ENCODE peak calls at places on chromosomes 7 and 10, in ten cellular contexts. H, D, J, P, L, G, C, T, R and M are unnamed samples.

GRCh38 chr7:54831046-54831643 is 72.1 kb upstream of the SEC61G start:
- DNase-seq in H (no peak), D (no peak), J (no peak), P (no peak), L (no peak), G (peak), C (peak), T (no peak), R (no peak), M (no peak)

GRCh38 chr7:146514304-146514703 is 397.7 kb downstream of the CNTNAP2 start:
- DNase-seq in H (no peak), D (no peak), J (no peak), P (no peak), L (no peak), G (no peak), C (no peak), T (no peak), R (no peak), M (no peak)

GRCh38 chr7:125599387-125599786 is 669.8 kb upstream of the POT1 start:
- DNase-seq in H (peak), D (no peak), J (no peak), P (no peak), L (no peak), G (no peak), C (no peak), T (no peak), R (peak), M (no peak)

GRCh38 chr7:139687980-139688632 is 89.7 kb downstream of the HIPK2 start:
- DNase-seq in H (no peak), D (no peak), J (no peak), P (no peak), L (no peak), G (peak), C (peak), T (no peak), R (no peak), M (no peak)

GRCh38 chr10:10542368-10542961 is 475.2 kb upstream of the CELF2 start:
- DNase-seq in H (no peak), D (no peak), J (no peak), P (no peak), L (no peak), G (no peak), C (no peak), T (no peak), R (no peak), M (no peak)

GRCh38 chr10:123117644-123118409 is 17.9 kb upstream of the HMX3 start:
- DNase-seq in H (no peak), D (peak), J (no peak), P (no peak), L (no peak), G (no peak), C (no peak), T (no peak), R (peak), M (no peak)

GRCh38 chr7:106279425-106280182 is 5.2 kb downstream of the NAMPT start:
- DNase-seq in H (no peak), D (no peak), J (no peak), P (no peak), L (no peak), G (no peak), C (no peak), T (no peak), R (no peak), M (no peak)

GRCh38 chr7:47506716-47507354 is 75.1 kb downstream of the TNS3 start:
- DNase-seq in H (no peak), D (peak), J (no peak), P (no peak), L (no peak), G (no peak), C (no peak), T (no peak), R (no peak), M (no peak)

GRCh38 chr10:8416192-8416701 is 361.8 kb downstream of the GATA3 start:
- DNase-seq in H (no peak), D (peak), J (no peak), P (no peak), L (no peak), G (no peak), C (no peak), T (no peak), R (no peak), M (peak)

GRCh38 chr7:27236053-27236410 is 6.6 kb upstream of the EVX1 start:
- DNase-seq in H (no peak), D (no peak), J (no peak), P (no peak), L (no peak), G (no peak), C (no peak), T (no peak), R (peak), M (no peak)

GRCh38 chr10:472241-472910 is 217.1 kb downstream of the DIP2C start:
- DNase-seq in H (no peak), D (no peak), J (no peak), P (no peak), L (no peak), G (no peak), C (no peak), T (no peak), R (no peak), M (no peak)

GRCh38 chr7:20509892-20510645 is 105.4 kb upstream of the ABCB5 start:
- DNase-seq in H (no peak), D (no peak), J (no peak), P (no peak), L (no peak), G (no peak), C (no peak), T (no peak), R (no peak), M (no peak)

GRCh38 chr7:33627741-33628140 is 277.6 kb upstream of the BMPER start:
- DNase-seq in H (no peak), D (no peak), J (no peak), P (no peak), L (no peak), G (no peak), C (no peak), T (no peak), R (no peak), M (no peak)

GRCh38 chr10:129522041-129522585 is 55.1 kb downstream of the MGMT start:
- DNase-seq in H (no peak), D (no peak), J (no peak), P (no peak), L (no peak), G (no peak), C (no peak), T (no peak), R (no peak), M (no peak)

GRCh38 chr7:119175916-119176627 is 951.6 kb downstream of the ANKRD7 start:
- DNase-seq in H (peak), D (peak), J (no peak), P (no peak), L (peak), G (peak), C (peak), T (no peak), R (peak), M (no peak)

GRCh38 chr10:47287805-47288204 is 12.2 kb upstream of the GDF10 start:
- DNase-seq in H (no peak), D (no peak), J (no peak), P (no peak), L (no peak), G (no peak), C (no peak), T (no peak), R (no peak), M (no peak)

GRCh38 chr7:148334959-148335577 is 255.5 kb upstream of the C7orf33 start:
- DNase-seq in H (no peak), D (no peak), J (no peak), P (no peak), L (no peak), G (no peak), C (no peak), T (no peak), R (peak), M (no peak)

GRCh38 chr7:44116789-44117666 is 6.3 kb downstream of the POLD2 start:
- DNase-seq in H (no peak), D (no peak), J (no peak), P (peak), L (no peak), G (no peak), C (no peak), T (no peak), R (no peak), M (no peak)

GRCh38 chr7:15524077-15524476 is 37.7 kb downstream of the AGMO start:
- DNase-seq in H (no peak), D (no peak), J (no peak), P (no peak), L (no peak), G (no peak), C (no peak), T (no peak), R (no peak), M (no peak)

GRCh38 chr10:60937784-60938654 is 6.0 kb downstream of the RHOBTB1 start:
- DNase-seq in H (no peak), D (no peak), J (no peak), P (no peak), L (no peak), G (no peak), C (no peak), T (no peak), R (no peak), M (no peak)

GRCh38 chr7:131606346-131607290 is 50.2 kb upstream of the PODXL start:
- DNase-seq in H (no peak), D (no peak), J (no peak), P (no peak), L (no peak), G (no peak), C (no peak), T (no peak), R (peak), M (peak)

GRCh38 chr10:118594392-118595063 is 920 bp downstream of the PRLHR start:
- DNase-seq in H (no peak), D (peak), J (peak), P (peak), L (peak), G (no peak), C (no peak), T (peak), R (peak), M (no peak)

GRCh38 chr7:140003913-140004382 is 58.8 kb downstream of the PARP12 start:
- DNase-seq in H (peak), D (peak), J (no peak), P (no peak), L (peak), G (peak), C (peak), T (no peak), R (peak), M (no peak)

GRCh38 chr7:123979876-123980275 is 53.0 kb downstream of the TMEM229A start:
- DNase-seq in H (no peak), D (no peak), J (no peak), P (no peak), L (no peak), G (no peak), C (no peak), T (no peak), R (no peak), M (no peak)

GRCh38 chr7:5494683-5495561 is 71.3 kb upstream of the TNRC18 start:
- DNase-seq in H (no peak), D (peak), J (peak), P (peak), L (peak), G (peak), C (no peak), T (peak), R (peak), M (peak)

GRCh38 chr10:26292058-26292457 is 75.5 kb downstream of the GAD2 start:
- DNase-seq in H (no peak), D (no peak), J (no peak), P (no peak), L (no peak), G (no peak), C (no peak), T (no peak), R (peak), M (no peak)

DNA sequence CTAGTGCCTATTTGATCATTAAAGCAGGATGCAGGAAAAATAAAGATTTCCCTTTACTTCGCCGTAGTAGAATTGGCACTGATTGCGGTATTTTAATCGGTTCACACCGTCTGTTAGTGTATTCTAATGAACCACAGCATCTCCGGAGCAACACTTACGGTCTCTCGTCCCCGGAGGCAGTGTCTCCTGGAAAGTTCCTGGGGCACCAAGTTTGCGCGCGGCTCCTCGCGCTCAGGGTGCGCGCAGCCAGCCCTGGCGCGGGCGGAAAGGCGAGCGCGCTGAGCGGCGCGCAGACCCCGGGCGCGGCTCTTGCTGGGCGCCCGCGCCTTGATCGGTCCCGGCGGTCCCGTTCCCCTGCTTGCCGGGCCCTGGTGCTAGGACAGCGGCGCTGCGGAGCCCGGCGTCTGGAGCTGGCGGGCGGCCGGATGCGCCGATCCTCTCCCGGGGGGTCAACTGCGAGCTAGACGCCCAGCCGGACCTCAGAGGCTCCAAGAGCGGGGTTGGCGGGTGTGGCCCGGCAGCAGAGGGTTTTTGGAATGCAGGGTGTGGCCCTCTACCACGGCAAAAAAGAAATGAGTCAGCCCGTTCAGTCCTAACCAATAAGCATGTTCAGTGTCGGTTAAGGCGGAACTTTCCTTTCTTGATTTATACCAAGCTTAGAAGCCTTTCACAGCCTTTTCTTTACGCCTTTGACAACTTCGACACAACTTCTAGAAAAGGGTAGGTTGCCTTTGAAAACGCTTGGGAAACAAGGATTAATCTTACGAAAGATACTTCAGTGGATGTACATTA is 166.8 kb upstream of the ASAH2 start:
- DNase-seq in H (no peak), D (peak), J (peak), P (peak), L (peak), G (peak), C (peak), T (peak), R (peak), M (no peak)
- TF ChIP-seq CTCF in H (no peak), D (no peak), J (peak), P (peak), L (no peak), G (no peak), C (no peak), T (peak), R (peak), M (no peak)

GRCh38 chr7:108109216-108109908 is 20.8 kb downstream of the LAMB4 start:
- DNase-seq in H (no peak), D (no peak), J (no peak), P (no peak), L (no peak), G (peak), C (no peak), T (no peak), R (peak), M (no peak)
- TF ChIP-seq CTCF in H (peak), D (peak), J (no peak), P (peak), L (no peak), G (peak), C (peak), T (peak), R (peak), M (no peak)

GRCh38 chr10:44731271-44731670 is 179.9 kb upstream of the TMEM72 start:
- DNase-seq in H (no peak), D (no peak), J (no peak), P (no peak), L (no peak), G (no peak), C (no peak), T (no peak), R (no peak), M (no peak)

DNA sequence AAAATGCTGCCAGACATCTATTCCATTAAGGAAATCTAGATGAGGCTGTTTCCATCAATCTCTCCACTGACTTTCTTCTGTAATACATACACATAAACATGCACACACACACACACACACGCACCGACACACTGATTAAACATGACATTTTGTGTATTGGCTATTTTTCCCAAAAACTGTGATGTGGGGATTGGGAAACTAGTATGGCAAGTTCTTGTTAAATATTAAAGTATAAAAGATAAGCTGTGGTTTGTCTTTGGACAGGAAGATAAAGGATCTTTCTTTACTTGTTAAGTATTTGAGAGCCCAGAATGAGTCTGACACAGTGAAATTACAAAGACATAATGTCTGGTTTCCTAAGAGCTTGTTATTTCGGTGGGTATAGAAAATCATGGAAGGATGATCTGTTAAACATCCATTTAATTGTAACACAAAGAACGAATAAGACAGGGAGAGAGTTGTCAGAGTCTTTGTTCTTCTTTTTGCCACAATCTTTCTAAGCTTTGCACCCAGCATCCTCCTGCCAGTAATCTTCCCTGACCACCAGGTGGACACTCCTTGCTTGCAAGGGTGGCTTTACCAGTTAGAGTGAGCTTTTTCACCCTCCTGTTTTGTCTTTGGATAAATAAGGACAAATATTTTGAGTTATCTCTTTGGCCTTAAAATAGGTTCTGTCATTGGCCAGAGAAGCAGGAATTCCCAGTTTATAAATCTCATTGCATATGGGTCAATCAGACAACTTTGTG is 177.2 kb upstream of the TMEM72 start:
- DNase-seq in H (no peak), D (no peak), J (no peak), P (no peak), L (no peak), G (no peak), C (no peak), T (no peak), R (peak), M (no peak)
- TF ChIP-seq CTCF in H (no peak), D (peak), J (no peak), P (no peak), L (no peak), G (no peak), C (peak), T (no peak), R (peak), M (no peak)

GRCh38 chr10:130993612-130994011 is 317.9 kb downstream of the TCERG1L start:
- DNase-seq in H (no peak), D (no peak), J (no peak), P (no peak), L (no peak), G (no peak), C (no peak), T (no peak), R (no peak), M (no peak)
- TF ChIP-seq CTCF in H (no peak), D (no peak), J (no peak), P (no peak), L (no peak), G (no peak), C (no peak), T (no peak), R (no peak), M (no peak)

DNA sequence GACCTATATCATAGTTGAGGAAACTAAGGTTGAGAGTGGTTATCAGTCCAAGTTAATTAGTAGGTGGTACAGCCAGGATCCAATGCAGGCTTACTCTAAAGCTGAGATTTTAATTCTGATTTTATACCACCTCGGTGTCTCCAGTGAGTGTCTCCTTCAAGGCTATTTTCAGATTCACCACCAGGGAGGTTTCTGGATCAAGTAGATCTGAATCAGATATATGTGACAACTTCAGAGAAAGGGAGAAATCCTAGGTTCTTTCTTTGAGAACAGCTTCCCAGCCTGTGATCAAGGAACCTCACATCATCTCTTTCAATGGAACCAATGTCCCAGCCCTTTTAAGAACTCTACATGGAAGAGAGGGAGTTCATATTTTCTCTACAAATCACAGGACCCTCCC is 429.2 kb downstream of the SORCS3 start:
- DNase-seq in H (no peak), D (no peak), J (no peak), P (no peak), L (no peak), G (no peak), C (no peak), T (no peak), R (no peak), M (no peak)
- TF ChIP-seq CTCF in H (no peak), D (no peak), J (no peak), P (no peak), L (peak), G (no peak), C (no peak), T (no peak), R (no peak), M (no peak)

GRCh38 chr10:74826142-74827044 is at the start of gene KAT6B:
- DNase-seq in H (peak), D (peak), J (peak), P (peak), L (peak), G (peak), C (peak), T (peak), R (peak), M (peak)
- TF ChIP-seq CTCF in H (no peak), D (peak), J (peak), P (peak), L (peak), G (no peak), C (no peak), T (peak), R (peak), M (no peak)

DNA sequence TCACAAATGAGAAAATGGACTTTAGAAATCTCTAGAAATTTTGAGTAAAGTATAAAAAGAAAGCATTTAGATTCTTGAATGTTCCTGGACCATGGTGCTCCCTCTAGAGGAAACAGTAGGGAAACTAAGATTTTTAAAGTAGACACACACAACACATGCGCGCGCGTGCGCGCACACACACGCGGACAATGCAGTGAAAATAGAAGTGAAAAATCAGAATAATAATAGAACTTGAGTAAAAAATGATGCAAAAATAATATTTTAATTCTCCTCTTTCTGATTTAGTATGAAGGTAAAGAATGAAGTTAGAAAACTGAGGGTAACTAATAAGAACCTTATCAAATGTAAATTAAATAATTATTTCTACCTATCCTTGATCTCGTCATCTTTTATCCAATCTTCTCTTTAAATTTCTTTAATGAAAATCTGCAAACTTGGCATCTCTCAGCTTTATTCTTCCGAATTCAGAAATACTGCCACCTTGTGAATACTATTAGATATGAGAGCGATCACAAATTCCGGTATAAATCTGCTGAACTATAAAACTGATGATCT is 117.0 kb upstream of the AMPH start:
- DNase-seq in H (no peak), D (peak), J (no peak), P (no peak), L (no peak), G (no peak), C (no peak), T (no peak), R (peak), M (no peak)
- TF ChIP-seq CTCF in H (peak), D (peak), J (no peak), P (peak), L (peak), G (no peak), C (peak), T (no peak), R (peak), M (peak)

DNA sequence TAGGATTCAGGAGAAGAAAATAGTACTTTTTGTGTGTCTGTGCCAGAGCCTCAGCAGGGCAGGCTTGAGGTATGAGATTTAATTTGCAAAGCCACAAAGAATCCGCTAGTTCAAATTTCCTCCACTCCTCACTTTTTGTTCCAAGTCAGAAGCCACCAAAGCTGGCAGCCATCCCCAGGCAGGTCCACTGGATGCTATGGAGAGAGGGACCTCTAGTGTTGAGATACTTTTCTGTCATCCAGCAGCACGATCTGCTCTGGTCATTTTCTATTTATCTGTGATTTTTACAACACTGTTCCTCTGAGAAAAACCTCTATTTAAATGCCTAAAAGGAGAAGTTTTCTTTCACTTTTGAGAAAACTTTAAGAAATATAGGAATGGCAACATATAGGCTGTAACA is 147.9 kb upstream of the FRMD4A start:
- DNase-seq in H (no peak), D (peak), J (peak), P (peak), L (peak), G (peak), C (no peak), T (no peak), R (peak), M (no peak)
- TF ChIP-seq CTCF in H (peak), D (peak), J (peak), P (peak), L (peak), G (peak), C (peak), T (peak), R (peak), M (no peak)